ENCODE peak calls at places on chromosomes 13 and 19, in six cellular contexts. Z, G, U, F, B and V are unnamed samples.

GRCh38 chr13:46586766-46587509 is 34.0 kb downstream of the LRCH1 start:
- DNase-seq in Z (no peak), G (no peak), U (no peak), F (peak; percentile 54), B (no peak), V (no peak)

GRCh38 chr13:45219938-45220375 is 19.1 kb upstream of the KCTD4 start:
- DNase-seq in Z (no peak), G (peak; percentile 68), U (no peak), F (no peak), B (no peak), V (no peak)

GRCh38 chr13:48564046-48564445 is 31.2 kb upstream of the RCBTB2 start:
- DNase-seq in Z (no peak), G (no peak), U (no peak), F (no peak), B (no peak), V (no peak)

GRCh38 chr13:90918551-90918950 is 428.9 kb upstream of the MIR17HG start:
- DNase-seq in Z (no peak), G (peak; percentile 47), U (no peak), F (no peak), B (no peak), V (no peak)

GRCh38 chr13:38902551-38902950 is 88.1 kb downstream of the STOML3 start:
- DNase-seq in Z (no peak), G (no peak), U (no peak), F (no peak), B (no peak), V (no peak)

GRCh38 chr13:104648291-104648690 is 1582.1 kb upstream of the SLC10A2 start:
- DNase-seq in Z (no peak), G (no peak), U (no peak), F (no peak), B (no peak), V (no peak)

GRCh38 chr13:98279473-98280175 is 102.6 kb upstream of the RNF113B start:
- DNase-seq in Z (no peak), G (no peak), U (no peak), F (peak; percentile 57), B (no peak), V (no peak)

GRCh38 chr19:43534811-43535761 is 2.1 kb downstream of the ZNF575 start:
- DNase-seq in Z (peak; percentile 64), G (peak; percentile 74), U (peak; percentile 82), F (peak; percentile 88), B (peak; percentile 26), V (peak; percentile 20)

GRCh38 chr13:63435668-63436275 is 2020.1 kb upstream of the PCDH20 start:
- DNase-seq in Z (no peak), G (peak; percentile 96), U (no peak), F (no peak), B (no peak), V (no peak)

GRCh38 chr19:48341006-48341405 is 15.7 kb downstream of the EMP3 start:
- DNase-seq in Z (no peak), G (peak; percentile 51), U (no peak), F (peak; percentile 24), B (no peak), V (peak; percentile 24)